ENCODE peak calls at places on chromosomes 1 and 21, in six cellular contexts. One of them, this sample, is unnamed.

GRCh38 chr1:209398330-209398991 is 185.1 kb upstream of the CAMK1G start:
- DNase-seq in activated CD8-positive, alpha-beta T cell treated with anti-CD3 and anti-CD28 coated beads for 36 hours: no peak
- DNase-seq in OCI-LY7: no peak
- DNase-seq in stomach: no peak
- DNase-seq in left lung: no peak
- DNase-seq in pancreas: peak
- DNase-seq in this sample: no peak

GRCh38 chr1:94919241-94920030 is 7.5 kb downstream of the CNN3 start:
- DNase-seq in activated CD8-positive, alpha-beta T cell treated with anti-CD3 and anti-CD28 coated beads for 36 hours: no peak
- DNase-seq in pancreas: no peak
- DNase-seq in left lung: no peak
- DNase-seq in OCI-LY7: no peak
- DNase-seq in stomach: no peak
- DNase-seq in this sample: no peak

GRCh38 chr1:40450491-40451237 is 388 bp downstream of the ZFP69B start:
- DNase-seq in stomach: peak
- DNase-seq in activated CD8-positive, alpha-beta T cell treated with anti-CD3 and anti-CD28 coated beads for 36 hours: peak
- DNase-seq in pancreas: no peak
- DNase-seq in OCI-LY7: peak
- DNase-seq in left lung: no peak
- DNase-seq in this sample: no peak

GRCh38 chr1:36913016-36913415 is 121.3 kb downstream of the GRIK3 start:
- DNase-seq in OCI-LY7: no peak
- DNase-seq in pancreas: no peak
- DNase-seq in left lung: no peak
- DNase-seq in stomach: no peak
- DNase-seq in activated CD8-positive, alpha-beta T cell treated with anti-CD3 and anti-CD28 coated beads for 36 hours: no peak
- DNase-seq in this sample: no peak

GRCh38 chr1:9696793-9697192 is 45.3 kb downstream of the PIK3CD start:
- DNase-seq in stomach: no peak
- DNase-seq in left lung: no peak
- DNase-seq in OCI-LY7: no peak
- DNase-seq in activated CD8-positive, alpha-beta T cell treated with anti-CD3 and anti-CD28 coated beads for 36 hours: no peak
- DNase-seq in pancreas: no peak
- DNase-seq in this sample: no peak

GRCh38 chr1:213327318-213327667 is 276.3 kb downstream of the RPS6KC1 start:
- DNase-seq in activated CD8-positive, alpha-beta T cell treated with anti-CD3 and anti-CD28 coated beads for 36 hours: peak
- DNase-seq in pancreas: peak
- DNase-seq in OCI-LY7: no peak
- DNase-seq in left lung: no peak
- DNase-seq in stomach: no peak
- DNase-seq in this sample: no peak

GRCh38 chr1:153434746-153435455 is 18.6 kb downstream of the S100A7A start:
- DNase-seq in activated CD8-positive, alpha-beta T cell treated with anti-CD3 and anti-CD28 coated beads for 36 hours: no peak
- DNase-seq in OCI-LY7: no peak
- DNase-seq in stomach: no peak
- DNase-seq in left lung: no peak
- DNase-seq in pancreas: no peak
- DNase-seq in this sample: no peak

GRCh38 chr1:52192436-52192835 is 50.5 kb downstream of the ZFYVE9 start:
- DNase-seq in pancreas: no peak
- DNase-seq in activated CD8-positive, alpha-beta T cell treated with anti-CD3 and anti-CD28 coated beads for 36 hours: no peak
- DNase-seq in OCI-LY7: no peak
- DNase-seq in left lung: no peak
- DNase-seq in stomach: no peak
- DNase-seq in this sample: no peak

GRCh38 chr1:223430221-223430620 is 37.0 kb downstream of the CCDC185 start:
- DNase-seq in left lung: no peak
- DNase-seq in OCI-LY7: no peak
- DNase-seq in stomach: peak
- DNase-seq in pancreas: no peak
- DNase-seq in activated CD8-positive, alpha-beta T cell treated with anti-CD3 and anti-CD28 coated beads for 36 hours: no peak
- DNase-seq in this sample: no peak

GRCh38 chr1:200409203-200409760 is 554 bp downstream of the ZNF281 start:
- DNase-seq in stomach: peak
- DNase-seq in left lung: peak
- DNase-seq in activated CD8-positive, alpha-beta T cell treated with anti-CD3 and anti-CD28 coated beads for 36 hours: peak
- DNase-seq in pancreas: peak
- DNase-seq in OCI-LY7: peak
- DNase-seq in this sample: peak

GRCh38 chr1:17438176-17438976 is 1.1 kb downstream of the RCC2 start:
- DNase-seq in stomach: peak
- DNase-seq in left lung: peak
- DNase-seq in activated CD8-positive, alpha-beta T cell treated with anti-CD3 and anti-CD28 coated beads for 36 hours: peak
- DNase-seq in pancreas: peak
- DNase-seq in OCI-LY7: peak
- DNase-seq in this sample: peak

GRCh38 chr1:107687846-107688753 is 276.9 kb downstream of the VAV3 start:
- DNase-seq in left lung: no peak
- DNase-seq in OCI-LY7: no peak
- DNase-seq in pancreas: no peak
- DNase-seq in stomach: no peak
- DNase-seq in activated CD8-positive, alpha-beta T cell treated with anti-CD3 and anti-CD28 coated beads for 36 hours: no peak
- DNase-seq in this sample: no peak

GRCh38 chr1:44416408-44416807 is 11.4 kb downstream of the RNF220 start:
- DNase-seq in left lung: no peak
- DNase-seq in activated CD8-positive, alpha-beta T cell treated with anti-CD3 and anti-CD28 coated beads for 36 hours: no peak
- DNase-seq in stomach: no peak
- DNase-seq in pancreas: no peak
- DNase-seq in OCI-LY7: no peak
- DNase-seq in this sample: no peak

GRCh38 chr1:229694053-229694693 is 68.1 kb downstream of the URB2 start:
- DNase-seq in OCI-LY7: peak
- DNase-seq in pancreas: peak
- DNase-seq in stomach: peak
- DNase-seq in activated CD8-positive, alpha-beta T cell treated with anti-CD3 and anti-CD28 coated beads for 36 hours: no peak
- DNase-seq in left lung: peak
- DNase-seq in this sample: no peak

GRCh38 chr1:221030121-221030649 is 150.9 kb downstream of the HLX start:
- DNase-seq in OCI-LY7: no peak
- DNase-seq in pancreas: no peak
- DNase-seq in stomach: no peak
- DNase-seq in activated CD8-positive, alpha-beta T cell treated with anti-CD3 and anti-CD28 coated beads for 36 hours: no peak
- DNase-seq in left lung: no peak
- DNase-seq in this sample: no peak

GRCh38 chr1:180229483-180230415 is at the start of gene LHX4:
- DNase-seq in pancreas: no peak
- DNase-seq in stomach: no peak
- DNase-seq in left lung: peak
- DNase-seq in OCI-LY7: peak
- DNase-seq in activated CD8-positive, alpha-beta T cell treated with anti-CD3 and anti-CD28 coated beads for 36 hours: peak
- DNase-seq in this sample: no peak

GRCh38 chr21:36156815-36157670 is at the start of gene DOP1B:
- DNase-seq in OCI-LY7: peak
- DNase-seq in left lung: no peak
- DNase-seq in activated CD8-positive, alpha-beta T cell treated with anti-CD3 and anti-CD28 coated beads for 36 hours: peak
- DNase-seq in pancreas: peak
- DNase-seq in stomach: no peak
- DNase-seq in this sample: no peak

GRCh38 chr1:20721117-20722061 is 3.6 kb upstream of the KIF17 start:
- DNase-seq in activated CD8-positive, alpha-beta T cell treated with anti-CD3 and anti-CD28 coated beads for 36 hours: no peak
- DNase-seq in OCI-LY7: no peak
- DNase-seq in stomach: no peak
- DNase-seq in pancreas: no peak
- DNase-seq in left lung: peak
- DNase-seq in this sample: no peak

GRCh38 chr1:116628448-116628847 is 39.1 kb downstream of the IGSF3 start:
- DNase-seq in stomach: no peak
- DNase-seq in pancreas: no peak
- DNase-seq in left lung: no peak
- DNase-seq in activated CD8-positive, alpha-beta T cell treated with anti-CD3 and anti-CD28 coated beads for 36 hours: peak
- DNase-seq in OCI-LY7: no peak
- DNase-seq in this sample: no peak

GRCh38 chr1:25544819-25545218 is 1.4 kb downstream of the LDLRAP1 start:
- DNase-seq in OCI-LY7: no peak
- DNase-seq in left lung: no peak
- DNase-seq in stomach: peak
- DNase-seq in pancreas: peak
- DNase-seq in activated CD8-positive, alpha-beta T cell treated with anti-CD3 and anti-CD28 coated beads for 36 hours: no peak
- DNase-seq in this sample: no peak

GRCh38 chr1:239387304-239388231 is 1.2 kb downstream of the CHRM3 start:
- DNase-seq in stomach: peak
- DNase-seq in pancreas: peak
- DNase-seq in left lung: peak
- DNase-seq in activated CD8-positive, alpha-beta T cell treated with anti-CD3 and anti-CD28 coated beads for 36 hours: peak
- DNase-seq in OCI-LY7: no peak
- DNase-seq in this sample: no peak

GRCh38 chr1:174200746-174201145 is 41.4 kb downstream of the RABGAP1L start:
- DNase-seq in left lung: no peak
- DNase-seq in stomach: no peak
- DNase-seq in pancreas: no peak
- DNase-seq in activated CD8-positive, alpha-beta T cell treated with anti-CD3 and anti-CD28 coated beads for 36 hours: peak
- DNase-seq in OCI-LY7: no peak
- DNase-seq in this sample: no peak

GRCh38 chr1:204102719-204103118 is 29.8 kb downstream of the SOX13 start:
- DNase-seq in pancreas: no peak
- DNase-seq in left lung: no peak
- DNase-seq in stomach: no peak
- DNase-seq in activated CD8-positive, alpha-beta T cell treated with anti-CD3 and anti-CD28 coated beads for 36 hours: no peak
- DNase-seq in OCI-LY7: no peak
- DNase-seq in this sample: no peak

GRCh38 chr1:84789014-84789413 is 98.8 kb upstream of the SSX2IP start:
- DNase-seq in activated CD8-positive, alpha-beta T cell treated with anti-CD3 and anti-CD28 coated beads for 36 hours: no peak
- DNase-seq in OCI-LY7: no peak
- DNase-seq in stomach: no peak
- DNase-seq in left lung: no peak
- DNase-seq in pancreas: no peak
- DNase-seq in this sample: no peak

GRCh38 chr1:26058052-26058595 is 9.3 kb downstream of the TRIM63 start:
- DNase-seq in left lung: no peak
- DNase-seq in OCI-LY7: no peak
- DNase-seq in pancreas: no peak
- DNase-seq in activated CD8-positive, alpha-beta T cell treated with anti-CD3 and anti-CD28 coated beads for 36 hours: no peak
- DNase-seq in stomach: no peak
- DNase-seq in this sample: no peak

DNA sequence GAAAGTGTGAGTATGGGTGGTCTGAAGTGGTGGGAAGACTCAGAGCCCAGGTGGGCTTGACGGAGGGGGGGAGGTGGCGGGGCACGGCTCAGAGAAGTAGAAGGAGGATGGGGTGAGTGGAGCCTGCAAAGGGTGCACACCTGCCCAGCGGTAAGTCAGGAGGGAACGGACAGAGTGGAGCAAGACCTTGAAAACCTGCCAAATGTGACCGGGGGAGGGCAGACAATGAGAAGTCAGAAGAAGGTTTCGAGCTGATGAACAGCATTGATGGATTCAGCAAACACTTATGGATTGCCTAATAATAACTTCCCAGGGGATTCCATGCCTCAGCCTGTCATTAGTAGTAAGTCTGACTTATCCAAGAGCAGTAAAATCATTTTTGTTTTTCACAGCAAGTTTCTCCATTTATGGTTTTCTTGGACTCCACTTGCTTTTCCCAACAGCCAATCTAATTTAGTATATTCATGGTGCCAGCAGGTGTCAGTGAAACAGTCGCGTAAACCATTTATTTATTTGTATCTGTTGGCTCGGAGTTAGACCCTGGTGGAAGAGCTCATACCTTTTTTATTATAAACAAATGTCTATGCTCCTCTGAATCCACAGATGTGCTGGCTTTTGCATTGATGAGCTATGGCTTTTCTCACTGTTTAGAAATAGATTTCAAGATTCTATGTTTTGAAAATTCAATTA is 279.1 kb downstream of the PCP4 start:
- DNase-seq in OCI-LY7: no peak
- DNase-seq in pancreas: no peak
- DNase-seq in activated CD8-positive, alpha-beta T cell treated with anti-CD3 and anti-CD28 coated beads for 36 hours: no peak
- DNase-seq in stomach: no peak
- DNase-seq in left lung: no peak
- DNase-seq in this sample: no peak
- TF ChIP-seq CTCF in OCI-LY7: no peak
- TF ChIP-seq CTCF in pancreas: no peak
- TF ChIP-seq CTCF in activated CD8-positive, alpha-beta T cell treated with anti-CD3 and anti-CD28 coated beads for 36 hours: no peak
- TF ChIP-seq CTCF in stomach: no peak
- TF ChIP-seq CTCF in left lung: no peak
- TF ChIP-seq CTCF in this sample: no peak

GRCh38 chr1:248618119-248618518 is 16.8 kb downstream of the OR2T11 start:
- DNase-seq in pancreas: no peak
- DNase-seq in activated CD8-positive, alpha-beta T cell treated with anti-CD3 and anti-CD28 coated beads for 36 hours: no peak
- DNase-seq in stomach: no peak
- DNase-seq in OCI-LY7: no peak
- DNase-seq in left lung: no peak
- DNase-seq in this sample: no peak

GRCh38 chr1:248622491-248623106 is 12.3 kb downstream of the OR2T11 start:
- DNase-seq in OCI-LY7: peak
- DNase-seq in left lung: no peak
- DNase-seq in stomach: no peak
- DNase-seq in activated CD8-positive, alpha-beta T cell treated with anti-CD3 and anti-CD28 coated beads for 36 hours: no peak
- DNase-seq in pancreas: no peak
- DNase-seq in this sample: no peak

GRCh38 chr1:248613742-248614141 is 16.2 kb upstream of the OR2T10 start:
- DNase-seq in OCI-LY7: no peak
- DNase-seq in left lung: no peak
- DNase-seq in activated CD8-positive, alpha-beta T cell treated with anti-CD3 and anti-CD28 coated beads for 36 hours: no peak
- DNase-seq in stomach: no peak
- DNase-seq in pancreas: no peak
- DNase-seq in this sample: no peak

GRCh38 chr1:248618878-248619277 is 16.0 kb downstream of the OR2T11 start:
- DNase-seq in OCI-LY7: peak
- DNase-seq in activated CD8-positive, alpha-beta T cell treated with anti-CD3 and anti-CD28 coated beads for 36 hours: peak
- DNase-seq in pancreas: peak
- DNase-seq in stomach: peak
- DNase-seq in left lung: no peak
- DNase-seq in this sample: peak
- TF ChIP-seq CTCF in OCI-LY7: peak
- TF ChIP-seq CTCF in activated CD8-positive, alpha-beta T cell treated with anti-CD3 and anti-CD28 coated beads for 36 hours: peak
- TF ChIP-seq CTCF in pancreas: peak
- TF ChIP-seq CTCF in stomach: no peak
- TF ChIP-seq CTCF in left lung: peak
- TF ChIP-seq CTCF in this sample: no peak

GRCh38 chr1:109112652-109113285 is 1.1 kb upstream of the ELAPOR1 start:
- DNase-seq in left lung: peak
- DNase-seq in OCI-LY7: peak
- DNase-seq in activated CD8-positive, alpha-beta T cell treated with anti-CD3 and anti-CD28 coated beads for 36 hours: peak
- DNase-seq in pancreas: peak
- DNase-seq in stomach: peak
- DNase-seq in this sample: peak

GRCh38 chr1:109112056-109112651 is 1.8 kb upstream of the ELAPOR1 start:
- DNase-seq in left lung: no peak
- DNase-seq in stomach: no peak
- DNase-seq in pancreas: no peak
- DNase-seq in OCI-LY7: peak
- DNase-seq in activated CD8-positive, alpha-beta T cell treated with anti-CD3 and anti-CD28 coated beads for 36 hours: no peak
- DNase-seq in this sample: no peak

GRCh38 chr1:109109906-109110305 is 4.0 kb upstream of the ELAPOR1 start:
- DNase-seq in OCI-LY7: no peak
- DNase-seq in activated CD8-positive, alpha-beta T cell treated with anti-CD3 and anti-CD28 coated beads for 36 hours: no peak
- DNase-seq in stomach: no peak
- DNase-seq in left lung: no peak
- DNase-seq in pancreas: no peak
- DNase-seq in this sample: no peak

GRCh38 chr1:109113787-109114568 is at the start of gene ELAPOR1:
- DNase-seq in OCI-LY7: no peak
- DNase-seq in activated CD8-positive, alpha-beta T cell treated with anti-CD3 and anti-CD28 coated beads for 36 hours: peak
- DNase-seq in stomach: peak
- DNase-seq in left lung: peak
- DNase-seq in pancreas: peak
- DNase-seq in this sample: no peak

GRCh38 chr1:109111386-109112055 is 2.4 kb upstream of the ELAPOR1 start:
- DNase-seq in left lung: no peak
- DNase-seq in stomach: peak
- DNase-seq in activated CD8-positive, alpha-beta T cell treated with anti-CD3 and anti-CD28 coated beads for 36 hours: no peak
- DNase-seq in pancreas: no peak
- DNase-seq in OCI-LY7: no peak
- DNase-seq in this sample: no peak
- TF ChIP-seq CTCF in left lung: no peak
- TF ChIP-seq CTCF in stomach: no peak
- TF ChIP-seq CTCF in activated CD8-positive, alpha-beta T cell treated with anti-CD3 and anti-CD28 coated beads for 36 hours: no peak
- TF ChIP-seq CTCF in pancreas: no peak
- TF ChIP-seq CTCF in OCI-LY7: no peak
- TF ChIP-seq CTCF in this sample: no peak

GRCh38 chr1:47023268-47024137 is at the start of gene CYP4X1:
- DNase-seq in stomach: peak
- DNase-seq in pancreas: peak
- DNase-seq in OCI-LY7: no peak
- DNase-seq in activated CD8-positive, alpha-beta T cell treated with anti-CD3 and anti-CD28 coated beads for 36 hours: no peak
- DNase-seq in left lung: peak
- DNase-seq in this sample: no peak
- TF ChIP-seq CTCF in stomach: no peak
- TF ChIP-seq CTCF in pancreas: no peak
- TF ChIP-seq CTCF in OCI-LY7: no peak
- TF ChIP-seq CTCF in activated CD8-positive, alpha-beta T cell treated with anti-CD3 and anti-CD28 coated beads for 36 hours: no peak
- TF ChIP-seq CTCF in left lung: no peak
- TF ChIP-seq CTCF in this sample: no peak